ENCODE peak calls at places on chromosomes 2 and 18, in ten cellular contexts. E, Z, D, Y, U, V, R, X, L and A are unnamed samples.

GRCh38 chr2:182361477-182361876 is 65.4 kb downstream of the PDE1A start:
- DNase-seq in E (no peak), Z (no peak), R (no peak), D (no peak), U (no peak), Y (no peak), X (no peak), V (no peak), L (no peak), A (no peak)

GRCh38 chr2:160242863-160243552 is 42.9 kb upstream of the ITGB6 start:
- DNase-seq in V (no peak), R (no peak), U (no peak), D (no peak), E (no peak), X (no peak), Y (no peak), L (no peak), Z (no peak), A (no peak)

GRCh38 chr2:88838165-88838635 is 146.7 kb downstream of the RPIA start:
- DNase-seq in Z (no peak), L (no peak), Y (no peak), D (no peak), E (no peak), R (no peak), U (peak), X (no peak), V (no peak), A (no peak)

GRCh38 chr2:188495990-188496431 is 204.3 kb downstream of the GULP1 start:
- DNase-seq in X (peak), L (no peak), Y (no peak), Z (no peak), E (peak), V (no peak), D (no peak), R (no peak), U (no peak), A (peak)

GRCh38 chr2:105308785-105309540 is 20.6 kb downstream of the TGFBRAP1 start:
- DNase-seq in Y (peak), Z (no peak), R (no peak), L (no peak), E (no peak), V (no peak), U (no peak), D (no peak), X (no peak), A (no peak)

GRCh38 chr2:71849111-71849510 is 298.6 kb downstream of the CYP26B1 start:
- DNase-seq in L (no peak), Y (no peak), V (no peak), Z (no peak), E (no peak), U (no peak), R (no peak), X (no peak), D (no peak), A (no peak)

GRCh38 chr18:46917808-46918600 is 602 bp downstream of the KATNAL2 start:
- DNase-seq in Y (peak), R (peak), V (no peak), L (peak), E (peak), D (no peak), X (peak), U (no peak), Z (no peak), A (no peak)

GRCh38 chr2:174485763-174486613 is 841 bp downstream of the GPR155 start:
- DNase-seq in X (peak), Z (peak), R (no peak), V (no peak), U (peak), L (peak), Y (peak), D (peak), E (peak), A (no peak)

GRCh38 chr2:173943139-173943538 is 22.0 kb downstream of the SP3 start:
- DNase-seq in Z (no peak), R (no peak), Y (no peak), U (no peak), V (no peak), D (no peak), E (no peak), L (no peak), X (no peak), A (no peak)

GRCh38 chr2:62036761-62037250 is 131.3 kb downstream of the COMMD1 start:
- DNase-seq in U (no peak), D (no peak), E (no peak), Y (no peak), V (no peak), X (no peak), L (no peak), R (no peak), Z (no peak), A (no peak)

GRCh38 chr18:63111549-63112402 is 207.8 kb downstream of the BCL2 start:
- DNase-seq in D (no peak), L (no peak), V (no peak), X (no peak), E (peak), Z (no peak), Y (no peak), R (peak), U (no peak), A (no peak)